ENCODE peak calls at places on chromosome 17, in five cellular contexts. F is stimulated activated CD8-positive, alpha-beta memory T cell treated with anti-CD3 and anti-CD28 coated beads, Interleukin-15, amount 100 ng/mL, for 24 hours; M is right atrium auricular region; Q is GM23248; U is stimulated activated CD4-positive, alpha-beta T cell treated with anti-CD3 and anti-CD28 coated beads, Interleukin-1b, Interleukin-23, amount 100 ng/mL, for 24 hours. K is an unnamed sample.

GRCh38 chr17:42783062-42783777 is 2.8 kb downstream of the WNK4 start:
- DNase-seq in F (no peak), M (no peak), Q (peak), U (no peak), K (peak)

GRCh38 chr17:34222732-34223486 is 32.2 kb upstream of the CCL2 start:
- DNase-seq in F (no peak), M (no peak), Q (peak), U (no peak), K (peak)

GRCh38 chr17:6894206-6894528 is 62.6 kb upstream of the TEKT1 start:
- DNase-seq in F (no peak), M (no peak), Q (peak), U (no peak), K (peak)

GRCh38 chr17:65564793-65565192 is 3.3 kb upstream of the AXIN2 start:
- DNase-seq in F (no peak), M (no peak), Q (no peak), U (no peak), K (no peak)

GRCh38 chr17:56752263-56752662 is 81.5 kb downstream of the C17orf67 start:
- DNase-seq in F (no peak), M (no peak), Q (peak), U (no peak), K (no peak)

GRCh38 chr17:72726936-72727335 is 365.6 kb downstream of the SLC39A11 start:
- DNase-seq in F (no peak), M (no peak), Q (no peak), U (no peak), K (no peak)

GRCh38 chr17:79490530-79490929 is 120.3 kb downstream of the RBFOX3 start:
- DNase-seq in F (no peak), M (no peak), Q (no peak), U (no peak), K (no peak)

GRCh38 chr17:66625321-66625767 is 209.6 kb upstream of the CACNG5 start:
- DNase-seq in F (no peak), M (no peak), Q (peak), U (no peak), K (peak)

GRCh38 chr17:79563237-79564013 is 47.4 kb downstream of the RBFOX3 start:
- DNase-seq in F (no peak), M (no peak), Q (peak), U (no peak), K (peak)

GRCh38 chr17:75601057-75601987 is 13.7 kb downstream of the MYO15B start:
- DNase-seq in F (peak), M (no peak), Q (peak), U (peak), K (peak)

GRCh38 chr17:44324571-44325275 is at the start of gene SLC25A39:
- DNase-seq in F (peak), M (peak), Q (peak), U (peak), K (peak)

GRCh38 chr17:75188614-75189013 is 5.9 kb upstream of the SUMO2 start:
- DNase-seq in F (no peak), M (no peak), Q (no peak), U (no peak), K (no peak)

GRCh38 chr17:19579867-19580565 is 46.4 kb downstream of the SLC47A1 start:
- DNase-seq in F (no peak), M (no peak), Q (peak), U (no peak), K (peak)

GRCh38 chr17:72390675-72391501 is 270.1 kb downstream of the SOX9 start:
- DNase-seq in F (no peak), M (no peak), Q (peak), U (no peak), K (peak)

GRCh38 chr17:83142619-83143018 is 63.2 kb downstream of the METRNL start:
- DNase-seq in F (no peak), M (no peak), Q (no peak), U (no peak), K (no peak)

GRCh38 chr17:11900103-11900502 is 97.2 kb downstream of the ZNF18 start:
- DNase-seq in F (no peak), M (no peak), Q (no peak), U (no peak), K (peak)

GRCh38 chr17:2485543-2485942 is 26.1 kb downstream of the METTL16 start:
- DNase-seq in F (no peak), M (no peak), Q (peak), U (no peak), K (no peak)

GRCh38 chr17:48757524-48757961 is 29.0 kb upstream of the HOXB13 start:
- DNase-seq in F (no peak), M (no peak), Q (peak), U (no peak), K (no peak)

GRCh38 chr17:75878174-75878998 is at the start of gene TRIM47:
- DNase-seq in F (no peak), M (peak), Q (peak), U (no peak), K (peak)

GRCh38 chr17:9899280-9900018 is 5.6 kb downstream of the RCVRN start:
- DNase-seq in F (no peak), M (no peak), Q (no peak), U (no peak), K (peak)

GRCh38 chr17:7806592-7806991 is 27.4 kb upstream of the KDM6B start:
- DNase-seq in F (no peak), M (no peak), Q (no peak), U (no peak), K (no peak)

GRCh38 chr17:76840443-76840767 is 27.8 kb upstream of the MGAT5B start:
- DNase-seq in F (no peak), M (no peak), Q (no peak), U (no peak), K (no peak)

GRCh38 chr17:72811976-72812687 is 280.4 kb downstream of the SLC39A11 start:
- DNase-seq in F (no peak), M (no peak), Q (no peak), U (no peak), K (no peak)

GRCh38 chr17:55285340-55286301 is 20.9 kb downstream of the HLF start:
- DNase-seq in F (no peak), M (peak), Q (peak), U (no peak), K (no peak)

GRCh38 chr17:31582151-31582907 is 190.9 kb downstream of the RAB11FIP4 start:
- DNase-seq in F (no peak), M (peak), Q (peak), U (no peak), K (no peak)

GRCh38 chr17:31004160-31004559 is 33.3 kb downstream of the RNF135 start:
- DNase-seq in F (no peak), M (no peak), Q (no peak), U (no peak), K (no peak)

GRCh38 chr17:40109471-40109824 is 9.1 kb upstream of the NR1D1 start:
- DNase-seq in F (no peak), M (no peak), Q (peak), U (no peak), K (no peak)

K was measured in mesendoderm.